ENCODE peak calls at places on chromosomes 5 and 9, in nine cellular contexts. H is natural killer cell treated with Interleukin-12 subunit alpha and Interleukin-12 subunit beta and Interleukin-15 and Interleukin-18, amount 100 ng/mL, for 72 hours; R is activated CD8-positive, alpha-beta T cell treated with anti-CD3 and anti-CD28 coated beads, Interleukin-2, amount 10 ng/mL, durations not matched to agents 7 days and 5 days; K is pancreas; B is T-cell; Y is Panc1; V is activated CD4-positive, alpha-beta T cell treated with anti-CD3 and anti-CD28 coated beads for 36 hours; N is HepG2; A is activated B cell treated with CpG ODN at 0.5 μM for 24 hours. Z is an unnamed sample.

GRCh38 chr5:1445313-1445894 is at the start of gene SLC6A3:
- ATAC-seq in Y (peak; percentile 49), H (peak; percentile 51), B (peak; percentile 63), A (peak; percentile 87), N (no peak), K (no peak), R (peak; percentile 22), V (no peak), Z (peak; percentile 28)

GRCh38 chr5:167743685-167744084 is 547.8 kb upstream of the WWC1 start:
- ATAC-seq in H (no peak), V (no peak), A (no peak), K (peak; percentile 82), B (no peak), R (no peak), Y (no peak), N (no peak), Z (no peak)

GRCh38 chr5:143350790-143351603 is 52.5 kb downstream of the NR3C1 start:
- ATAC-seq in Y (peak; percentile 45), A (no peak), K (no peak), V (peak; percentile 81), N (no peak), H (peak; percentile 84), B (no peak), R (no peak), Z (peak; percentile 63)

GRCh38 chr9:13292158-13292557 is 12.7 kb upstream of the MPDZ start:
- ATAC-seq in N (no peak), K (no peak), R (no peak), V (no peak), B (no peak), Y (no peak), A (no peak), H (no peak), Z (no peak)

GRCh38 chr5:68739752-68740151 is 354.1 kb upstream of the SLC30A5 start:
- ATAC-seq in Y (no peak), H (peak; percentile 45), B (peak; percentile 16), R (peak; percentile 71), A (peak; percentile 25), V (no peak), N (no peak), K (no peak), Z (peak; percentile 61)

GRCh38 chr5:106202035-106202434 is 1468.7 kb downstream of the EFNA5 start:
- ATAC-seq in R (no peak), N (no peak), B (no peak), Y (no peak), K (no peak), V (no peak), H (no peak), A (no peak), Z (no peak)

GRCh38 chr5:56501949-56502557 is 268.9 kb upstream of the ANKRD55 start:
- ATAC-seq in B (peak; percentile 46), A (peak; percentile 37), H (no peak), Y (no peak), V (peak; percentile 74), K (no peak), R (no peak), N (no peak), Z (peak; percentile 84)

GRCh38 chr9:134233022-134233421 is 68.7 kb upstream of the RNU6ATAC start:
- ATAC-seq in N (no peak), H (no peak), K (no peak), Y (no peak), V (no peak), R (no peak), B (no peak), A (no peak), Z (peak; percentile 3)

GRCh38 chr5:175681975-175682354 is 24.1 kb downstream of the HRH2 start:
- ATAC-seq in N (no peak), A (no peak), B (no peak), V (no peak), K (no peak), R (no peak), H (no peak), Y (no peak), Z (no peak)

GRCh38 chr5:15601853-15602252 is 101.9 kb downstream of the FBXL7 start:
- ATAC-seq in N (no peak), B (no peak), R (no peak), K (no peak), V (no peak), A (no peak), Y (no peak), H (no peak), Z (no peak)